ENCODE peak calls at places on chromosome 19, in seven cellular contexts. One of them, this sample, is unnamed.

GRCh38 chr19:1483067-1483978 is 4.3 kb upstream of the C19orf25 start:
- DNase-seq in heart left ventricle: no peak
- DNase-seq in NCI-H1092: no peak
- DNase-seq in AG09319: no peak
- DNase-seq in T-helper 2 cell treated with Interferon-gamma antibody and Interleukin-4, amounts not matched to agents 5 μg/mL and 100 μg/mL, for 36 hours: no peak
- DNase-seq in thoracic aorta: no peak
- DNase-seq in ACHN: no peak
- DNase-seq in this sample: no peak

GRCh38 chr19:33468361-33469170 is 53.0 kb downstream of the PEPD start:
- DNase-seq in heart left ventricle: no peak
- DNase-seq in NCI-H1092: no peak
- DNase-seq in AG09319: no peak
- DNase-seq in T-helper 2 cell treated with Interferon-gamma antibody and Interleukin-4, amounts not matched to agents 5 μg/mL and 100 μg/mL, for 36 hours: no peak
- DNase-seq in thoracic aorta: no peak
- DNase-seq in ACHN: no peak
- DNase-seq in this sample: peak

GRCh38 chr19:19285723-19286122 is 12.6 kb upstream of the TM6SF2 start:
- DNase-seq in heart left ventricle: no peak
- DNase-seq in NCI-H1092: no peak
- DNase-seq in AG09319: no peak
- DNase-seq in T-helper 2 cell treated with Interferon-gamma antibody and Interleukin-4, amounts not matched to agents 5 μg/mL and 100 μg/mL, for 36 hours: no peak
- DNase-seq in thoracic aorta: no peak
- DNase-seq in ACHN: no peak
- DNase-seq in this sample: no peak

GRCh38 chr19:15443838-15444237 is 5.9 kb downstream of the WIZ start:
- DNase-seq in heart left ventricle: peak
- DNase-seq in NCI-H1092: no peak
- DNase-seq in AG09319: no peak
- DNase-seq in T-helper 2 cell treated with Interferon-gamma antibody and Interleukin-4, amounts not matched to agents 5 μg/mL and 100 μg/mL, for 36 hours: no peak
- DNase-seq in thoracic aorta: peak
- DNase-seq in ACHN: no peak
- DNase-seq in this sample: peak

GRCh38 chr19:34109596-34109995 is 62.7 kb upstream of the LSM14A start:
- DNase-seq in heart left ventricle: no peak
- DNase-seq in NCI-H1092: no peak
- DNase-seq in AG09319: no peak
- DNase-seq in T-helper 2 cell treated with Interferon-gamma antibody and Interleukin-4, amounts not matched to agents 5 μg/mL and 100 μg/mL, for 36 hours: no peak
- DNase-seq in thoracic aorta: no peak
- DNase-seq in ACHN: peak
- DNase-seq in this sample: no peak

GRCh38 chr19:42436006-42436405 is 6.7 kb downstream of the CXCL17 start:
- DNase-seq in heart left ventricle: no peak
- DNase-seq in NCI-H1092: no peak
- DNase-seq in AG09319: no peak
- DNase-seq in T-helper 2 cell treated with Interferon-gamma antibody and Interleukin-4, amounts not matched to agents 5 μg/mL and 100 μg/mL, for 36 hours: no peak
- DNase-seq in thoracic aorta: no peak
- DNase-seq in ACHN: no peak
- DNase-seq in this sample: no peak

GRCh38 chr19:7336321-7336973 is 12.3 kb upstream of the ARHGEF18 start:
- DNase-seq in heart left ventricle: no peak
- DNase-seq in NCI-H1092: no peak
- DNase-seq in AG09319: no peak
- DNase-seq in T-helper 2 cell treated with Interferon-gamma antibody and Interleukin-4, amounts not matched to agents 5 μg/mL and 100 μg/mL, for 36 hours: no peak
- DNase-seq in thoracic aorta: no peak
- DNase-seq in ACHN: no peak
- DNase-seq in this sample: peak

GRCh38 chr19:14315433-14315832 is 65.8 kb upstream of the ADGRE5 start:
- DNase-seq in heart left ventricle: no peak
- DNase-seq in NCI-H1092: no peak
- DNase-seq in AG09319: no peak
- DNase-seq in T-helper 2 cell treated with Interferon-gamma antibody and Interleukin-4, amounts not matched to agents 5 μg/mL and 100 μg/mL, for 36 hours: no peak
- DNase-seq in thoracic aorta: no peak
- DNase-seq in ACHN: no peak
- DNase-seq in this sample: no peak

GRCh38 chr19:10701955-10702307 is 692 bp downstream of the QTRT1 start:
- DNase-seq in heart left ventricle: no peak
- DNase-seq in NCI-H1092: no peak
- DNase-seq in AG09319: no peak
- DNase-seq in T-helper 2 cell treated with Interferon-gamma antibody and Interleukin-4, amounts not matched to agents 5 μg/mL and 100 μg/mL, for 36 hours: no peak
- DNase-seq in thoracic aorta: no peak
- DNase-seq in ACHN: no peak
- DNase-seq in this sample: no peak